ENCODE peak calls at places on chromosomes 7 and 10, in nine cellular contexts. One of them, this sample, is unnamed.

GRCh38 chr7:668139-668871 is 58.2 kb upstream of the DNAAF5 start:
- DNase-seq in HT1080: no peak
- DNase-seq in kidney tubule cell: no peak
- DNase-seq in NCI-H1092: no peak
- DNase-seq in EL: peak
- DNase-seq in neuronal stem cell: no peak
- DNase-seq in activated T-helper 1 cell treated with anti-CD3 and anti-CD28 coated beads, Interleukin-2, amount 50 U/mL, for 16 hours: no peak
- DNase-seq in activated CD4-positive, alpha-beta T cell treated with anti-CD3 and anti-CD28 coated beads for 24 hours: no peak
- DNase-seq in NCI-H1436: no peak
- DNase-seq in this sample: no peak

GRCh38 chr10:24209946-24210491 is 1.1 kb downstream of the KIAA1217 start:
- DNase-seq in activated CD4-positive, alpha-beta T cell treated with anti-CD3 and anti-CD28 coated beads for 24 hours: peak
- DNase-seq in NCI-H1092: no peak
- DNase-seq in activated T-helper 1 cell treated with anti-CD3 and anti-CD28 coated beads, Interleukin-2, amount 50 U/mL, for 16 hours: no peak
- DNase-seq in kidney tubule cell: peak
- DNase-seq in HT1080: peak
- DNase-seq in EL: peak
- DNase-seq in NCI-H1436: no peak
- DNase-seq in neuronal stem cell: no peak
- DNase-seq in this sample: no peak

GRCh38 chr10:72425133-72425532 is 70.4 kb upstream of the DNAJB12 start:
- DNase-seq in NCI-H1436: no peak
- DNase-seq in HT1080: no peak
- DNase-seq in kidney tubule cell: no peak
- DNase-seq in NCI-H1092: no peak
- DNase-seq in EL: no peak
- DNase-seq in activated CD4-positive, alpha-beta T cell treated with anti-CD3 and anti-CD28 coated beads for 24 hours: no peak
- DNase-seq in activated T-helper 1 cell treated with anti-CD3 and anti-CD28 coated beads, Interleukin-2, amount 50 U/mL, for 16 hours: no peak
- DNase-seq in neuronal stem cell: no peak
- DNase-seq in this sample: no peak

GRCh38 chr10:4138146-4138721 is 353.2 kb upstream of the KLF6 start:
- DNase-seq in kidney tubule cell: no peak
- DNase-seq in activated T-helper 1 cell treated with anti-CD3 and anti-CD28 coated beads, Interleukin-2, amount 50 U/mL, for 16 hours: no peak
- DNase-seq in NCI-H1436: no peak
- DNase-seq in neuronal stem cell: no peak
- DNase-seq in activated CD4-positive, alpha-beta T cell treated with anti-CD3 and anti-CD28 coated beads for 24 hours: no peak
- DNase-seq in NCI-H1092: no peak
- DNase-seq in EL: peak
- DNase-seq in HT1080: no peak
- DNase-seq in this sample: no peak

GRCh38 chr10:42960491-42961155 is 116.2 kb upstream of the RET start:
- DNase-seq in NCI-H1436: no peak
- DNase-seq in NCI-H1092: no peak
- DNase-seq in HT1080: peak
- DNase-seq in kidney tubule cell: peak
- DNase-seq in activated T-helper 1 cell treated with anti-CD3 and anti-CD28 coated beads, Interleukin-2, amount 50 U/mL, for 16 hours: no peak
- DNase-seq in EL: peak
- DNase-seq in neuronal stem cell: no peak
- DNase-seq in activated CD4-positive, alpha-beta T cell treated with anti-CD3 and anti-CD28 coated beads for 24 hours: no peak
- DNase-seq in this sample: no peak

GRCh38 chr10:22250897-22251605 is 33.2 kb upstream of the EBLN1 start:
- DNase-seq in NCI-H1436: no peak
- DNase-seq in neuronal stem cell: no peak
- DNase-seq in activated CD4-positive, alpha-beta T cell treated with anti-CD3 and anti-CD28 coated beads for 24 hours: no peak
- DNase-seq in kidney tubule cell: no peak
- DNase-seq in activated T-helper 1 cell treated with anti-CD3 and anti-CD28 coated beads, Interleukin-2, amount 50 U/mL, for 16 hours: no peak
- DNase-seq in HT1080: no peak
- DNase-seq in EL: no peak
- DNase-seq in NCI-H1092: no peak
- DNase-seq in this sample: no peak

GRCh38 chr7:91182819-91183405 is 81.3 kb upstream of the FZD1 start:
- DNase-seq in NCI-H1436: no peak
- DNase-seq in activated CD4-positive, alpha-beta T cell treated with anti-CD3 and anti-CD28 coated beads for 24 hours: no peak
- DNase-seq in EL: peak
- DNase-seq in neuronal stem cell: no peak
- DNase-seq in NCI-H1092: no peak
- DNase-seq in HT1080: peak
- DNase-seq in kidney tubule cell: peak
- DNase-seq in activated T-helper 1 cell treated with anti-CD3 and anti-CD28 coated beads, Interleukin-2, amount 50 U/mL, for 16 hours: no peak
- DNase-seq in this sample: no peak

GRCh38 chr10:102306710-102307109 is 61.4 kb downstream of the GBF1 start:
- DNase-seq in NCI-H1436: no peak
- DNase-seq in NCI-H1092: no peak
- DNase-seq in kidney tubule cell: no peak
- DNase-seq in HT1080: no peak
- DNase-seq in neuronal stem cell: no peak
- DNase-seq in activated T-helper 1 cell treated with anti-CD3 and anti-CD28 coated beads, Interleukin-2, amount 50 U/mL, for 16 hours: no peak
- DNase-seq in activated CD4-positive, alpha-beta T cell treated with anti-CD3 and anti-CD28 coated beads for 24 hours: no peak
- DNase-seq in EL: no peak
- DNase-seq in this sample: no peak

GRCh38 chr10:69904533-69904932 is 102.8 kb downstream of the COL13A1 start:
- DNase-seq in NCI-H1436: no peak
- DNase-seq in NCI-H1092: no peak
- DNase-seq in kidney tubule cell: no peak
- DNase-seq in HT1080: no peak
- DNase-seq in activated CD4-positive, alpha-beta T cell treated with anti-CD3 and anti-CD28 coated beads for 24 hours: no peak
- DNase-seq in EL: no peak
- DNase-seq in neuronal stem cell: no peak
- DNase-seq in activated T-helper 1 cell treated with anti-CD3 and anti-CD28 coated beads, Interleukin-2, amount 50 U/mL, for 16 hours: no peak
- DNase-seq in this sample: no peak

GRCh38 chr7:129017264-129017663 is 37.6 kb downstream of the TNPO3 start:
- DNase-seq in NCI-H1436: no peak
- DNase-seq in activated CD4-positive, alpha-beta T cell treated with anti-CD3 and anti-CD28 coated beads for 24 hours: no peak
- DNase-seq in kidney tubule cell: peak
- DNase-seq in NCI-H1092: no peak
- DNase-seq in EL: peak
- DNase-seq in HT1080: no peak
- DNase-seq in neuronal stem cell: no peak
- DNase-seq in activated T-helper 1 cell treated with anti-CD3 and anti-CD28 coated beads, Interleukin-2, amount 50 U/mL, for 16 hours: no peak
- DNase-seq in this sample: no peak

GRCh38 chr7:124106575-124106974 is 73.7 kb upstream of the TMEM229A start:
- DNase-seq in HT1080: no peak
- DNase-seq in activated CD4-positive, alpha-beta T cell treated with anti-CD3 and anti-CD28 coated beads for 24 hours: no peak
- DNase-seq in neuronal stem cell: no peak
- DNase-seq in NCI-H1092: no peak
- DNase-seq in activated T-helper 1 cell treated with anti-CD3 and anti-CD28 coated beads, Interleukin-2, amount 50 U/mL, for 16 hours: no peak
- DNase-seq in NCI-H1436: no peak
- DNase-seq in EL: no peak
- DNase-seq in kidney tubule cell: no peak
- DNase-seq in this sample: no peak

GRCh38 chr7:151038951-151039849 is 9.1 kb upstream of the ASIC3 start:
- DNase-seq in activated CD4-positive, alpha-beta T cell treated with anti-CD3 and anti-CD28 coated beads for 24 hours: peak
- DNase-seq in EL: peak
- DNase-seq in NCI-H1092: no peak
- DNase-seq in kidney tubule cell: peak
- DNase-seq in activated T-helper 1 cell treated with anti-CD3 and anti-CD28 coated beads, Interleukin-2, amount 50 U/mL, for 16 hours: peak
- DNase-seq in HT1080: peak
- DNase-seq in neuronal stem cell: no peak
- DNase-seq in NCI-H1436: no peak
- DNase-seq in this sample: no peak

GRCh38 chr10:119522747-119523426 is 19.6 kb downstream of the RGS10 start:
- DNase-seq in NCI-H1092: no peak
- DNase-seq in neuronal stem cell: no peak
- DNase-seq in kidney tubule cell: peak
- DNase-seq in activated CD4-positive, alpha-beta T cell treated with anti-CD3 and anti-CD28 coated beads for 24 hours: no peak
- DNase-seq in HT1080: no peak
- DNase-seq in activated T-helper 1 cell treated with anti-CD3 and anti-CD28 coated beads, Interleukin-2, amount 50 U/mL, for 16 hours: no peak
- DNase-seq in NCI-H1436: no peak
- DNase-seq in EL: no peak
- DNase-seq in this sample: no peak